ENCODE peak calls at places on chromosome 6, in five cellular contexts. O is IMR-90, A is GM23248, Q is fibroblast of lung, I is colonic mucosa. W is an unnamed sample.
A peak's percentile ranks its signal among the peaks of the same experiment; 100 is the strongest.

GRCh38 chr6:44925100-44925739 is 402.9 kb upstream of the RUNX2 start:
- DNase-seq in O (peak; percentile 5), A (peak; percentile 44), Q (no peak), I (no peak), W (peak; percentile 72)

GRCh38 chr6:181049-181654 is 111.1 kb upstream of the DUSP22 start:
- DNase-seq in O (no peak), A (no peak), Q (no peak), I (peak; percentile 10), W (no peak)

GRCh38 chr6:142155895-142156757 is 9.1 kb downstream of the VTA1 start:
- DNase-seq in O (peak; percentile 37), A (peak; percentile 54), Q (peak; percentile 60), I (no peak), W (no peak)

GRCh38 chr6:139457482-139457881 is 83.0 kb upstream of the CITED2 start:
- DNase-seq in O (peak; percentile 21), A (peak; percentile 36), Q (no peak), I (no peak), W (no peak)

GRCh38 chr6:106077170-106077569 is 9.0 kb upstream of the PRDM1 start:
- DNase-seq in O (peak; percentile 53), A (peak; percentile 28), Q (no peak), I (no peak), W (peak; percentile 49)

GRCh38 chr6:68777956-68778355 is 142.9 kb downstream of the ADGRB3 start:
- DNase-seq in O (peak; percentile 2), A (peak; percentile 7), Q (peak; percentile 69), I (no peak), W (no peak)

GRCh38 chr6:138577151-138577915 is 78.0 kb upstream of the NHSL1 start:
- DNase-seq in O (no peak), A (no peak), Q (no peak), I (no peak), W (no peak)

GRCh38 chr6:115554060-115554459 is 506.6 kb downstream of the FRK start:
- DNase-seq in O (no peak), A (no peak), Q (no peak), I (no peak), W (no peak)

GRCh38 chr6:92810913-92811312 is 608.4 kb downstream of the EPHA7 start:
- DNase-seq in O (peak; percentile 27), A (peak; percentile 34), Q (peak; percentile 62), I (no peak), W (peak; percentile 3)

GRCh38 chr6:20564269-20564668 is 30.0 kb downstream of the CDKAL1 start:
- DNase-seq in O (peak; percentile 27), A (peak; percentile 33), Q (peak; percentile 56), I (no peak), W (no peak)

GRCh38 chr6:42200035-42200434 is 5.3 kb upstream of the GUCA1B start:
- DNase-seq in O (peak; percentile 99), A (peak; percentile 96), Q (peak; percentile 99), I (peak; percentile 34), W (peak; percentile 55)
- H3K9ac ChIP-seq in O (no peak overlapping the region), A (no peak overlapping the region), Q (no peak overlapping the region), I (no peak overlapping the region), W (no peak overlapping the region)

DNA sequence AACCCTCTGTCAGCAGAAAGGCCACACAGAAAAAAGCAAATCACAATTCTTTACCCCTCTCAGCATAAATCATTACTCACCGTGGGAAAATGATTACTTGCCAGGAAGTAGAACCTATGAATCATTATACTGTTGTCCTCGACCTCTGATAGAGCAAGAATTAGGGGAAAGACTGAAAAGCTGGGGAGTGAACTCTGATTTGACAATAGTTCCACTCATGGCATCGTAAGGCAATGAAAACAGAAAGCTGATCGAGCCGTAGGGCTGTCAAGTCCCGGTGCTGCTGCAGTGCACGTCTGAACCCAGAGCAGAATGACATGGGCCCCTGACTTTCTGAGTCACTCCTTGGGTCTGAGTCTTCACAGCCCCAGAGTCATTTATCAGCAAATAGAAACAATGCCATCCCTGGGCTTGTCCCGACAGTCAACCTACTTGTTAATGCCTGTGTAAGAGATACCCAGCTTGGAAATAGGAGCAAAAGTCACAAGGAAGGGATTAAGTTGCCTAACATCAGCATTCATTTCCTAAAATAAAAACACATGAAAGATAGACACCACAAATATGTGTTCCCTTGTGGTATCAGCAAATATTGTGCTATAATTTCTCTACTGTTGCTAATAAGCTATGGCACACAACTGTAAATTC is 224.8 kb upstream of the MARCKS start:
- DNase-seq in O (peak; percentile 88), A (peak; percentile 89), Q (peak; percentile 80), I (peak; percentile 50), W (peak; percentile 99)
- H3K4me3 ChIP-seq in O (peak overlapping the region; percentile 32), A (peak overlapping the region; percentile 63), Q (peak overlapping the region; percentile 12), I (peak overlapping the region; percentile 7), W (peak overlapping the region; percentile 24)

GRCh38 chr6:85592044-85592443 is 1.6 kb downstream of the SNX14 start:
- DNase-seq in O (no peak), A (no peak), Q (no peak), I (no peak), W (no peak)
- H3K9ac ChIP-seq in O (no peak overlapping the region), A (peak overlapping the region; percentile 92), Q (no peak overlapping the region), I (no peak overlapping the region), W (no peak overlapping the region)

GRCh38 chr6:10522929-10523573 is 1.9 kb downstream of the GCNT2 start:
- DNase-seq in O (no peak), A (no peak), Q (no peak), I (no peak), W (no peak)

GRCh38 chr6:10518461-10519216 is 2.5 kb upstream of the GCNT2 start:
- DNase-seq in O (peak; percentile 20), A (peak; percentile 27), Q (peak; percentile 46), I (peak; percentile 44), W (peak; percentile 21)

GRCh38 chr6:10516953-10517352 is 4.2 kb upstream of the GCNT2 start:
- DNase-seq in O (no peak), A (no peak), Q (no peak), I (no peak), W (no peak)

GRCh38 chr6:10521104-10521808 is at the start of gene GCNT2:
- DNase-seq in O (peak; percentile 23), A (no peak), Q (peak; percentile 41), I (peak; percentile 36), W (no peak)

GRCh38 chr6:10520468-10520867 is 683 bp upstream of the GCNT2 start:
- DNase-seq in O (peak; percentile 16), A (no peak), Q (no peak), I (no peak), W (no peak)
- H3K4me3 ChIP-seq in O (no peak overlapping the region), A (no peak overlapping the region), Q (no peak overlapping the region), I (no peak overlapping the region), W (no peak overlapping the region)

GRCh38 chr6:57089265-57089664 is 723 bp upstream of the ZNF451 start:
- DNase-seq in O (no peak), A (no peak), Q (no peak), I (no peak), W (peak; percentile 2)
- H3K9ac ChIP-seq in O (peak overlapping the region; percentile 3), A (peak overlapping the region; percentile 85), Q (no peak overlapping the region), I (no peak overlapping the region), W (peak overlapping the region; percentile 32)

DNA sequence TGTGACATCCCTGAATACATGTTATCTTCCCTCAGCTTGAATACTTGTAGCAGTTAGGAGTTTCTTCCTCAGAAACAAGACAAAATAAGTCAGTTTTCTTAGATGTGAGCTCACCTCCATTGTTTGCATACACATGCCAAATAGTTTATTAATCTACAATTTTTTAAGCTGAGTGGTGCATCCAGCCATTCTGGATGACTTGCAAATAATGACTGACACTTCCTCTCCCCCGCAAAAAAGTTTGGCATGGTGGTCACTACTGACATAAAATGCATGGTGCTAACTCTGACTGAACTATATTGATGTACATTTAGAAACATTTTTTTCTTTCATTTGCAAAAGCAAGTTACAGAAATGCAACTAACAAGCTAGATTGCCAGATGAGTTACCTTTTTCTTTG is 55.5 kb downstream of the CYB5R4 start:
- DNase-seq in O (peak; percentile 5), A (no peak), Q (no peak), I (no peak), W (no peak)
- H3K4me3 ChIP-seq in O (no peak overlapping the region), A (no peak overlapping the region), Q (no peak overlapping the region), I (no peak overlapping the region), W (no peak overlapping the region)

DNA sequence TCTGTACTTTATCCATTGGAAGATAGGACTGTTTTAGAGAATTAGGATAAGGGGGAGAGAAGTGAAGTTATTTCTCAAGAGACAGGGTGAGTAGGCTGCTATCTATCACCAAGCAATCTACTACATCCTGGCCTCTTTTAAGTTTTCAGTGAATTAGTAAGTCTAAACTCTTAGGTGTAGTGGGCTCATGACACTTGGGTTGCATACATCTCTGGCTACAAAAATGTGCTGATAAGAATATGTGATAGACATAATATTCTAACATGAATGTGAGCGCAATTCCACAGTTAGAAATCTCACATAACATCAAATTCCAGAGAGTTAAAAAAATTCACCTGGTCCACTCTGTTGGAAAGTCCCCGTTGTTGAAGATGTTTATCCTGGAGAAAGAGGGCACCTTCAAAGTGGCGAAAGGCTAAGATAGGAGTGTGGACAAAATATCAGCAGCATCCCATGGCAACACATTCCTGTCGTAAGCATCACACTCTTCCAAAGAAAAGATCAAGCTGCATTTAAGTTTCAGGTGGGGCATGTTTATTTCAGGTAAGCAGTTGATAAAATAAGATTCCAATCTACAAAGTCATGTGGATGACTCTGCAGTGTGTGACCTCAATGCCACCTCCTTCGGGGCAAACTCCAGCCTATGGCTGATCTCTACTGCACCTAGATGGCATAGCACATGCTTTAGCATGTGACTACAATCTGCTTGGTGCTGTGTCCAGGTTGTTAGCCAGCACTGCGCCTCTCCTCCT is 111.7 kb upstream of the NEDD9 start:
- DNase-seq in O (no peak), A (no peak), Q (no peak), I (peak; percentile 51), W (peak; percentile 98)
- H3K9ac ChIP-seq in O (no peak overlapping the region), A (no peak overlapping the region), Q (no peak overlapping the region), I (no peak overlapping the region), W (peak overlapping the region; percentile 42)

DNA sequence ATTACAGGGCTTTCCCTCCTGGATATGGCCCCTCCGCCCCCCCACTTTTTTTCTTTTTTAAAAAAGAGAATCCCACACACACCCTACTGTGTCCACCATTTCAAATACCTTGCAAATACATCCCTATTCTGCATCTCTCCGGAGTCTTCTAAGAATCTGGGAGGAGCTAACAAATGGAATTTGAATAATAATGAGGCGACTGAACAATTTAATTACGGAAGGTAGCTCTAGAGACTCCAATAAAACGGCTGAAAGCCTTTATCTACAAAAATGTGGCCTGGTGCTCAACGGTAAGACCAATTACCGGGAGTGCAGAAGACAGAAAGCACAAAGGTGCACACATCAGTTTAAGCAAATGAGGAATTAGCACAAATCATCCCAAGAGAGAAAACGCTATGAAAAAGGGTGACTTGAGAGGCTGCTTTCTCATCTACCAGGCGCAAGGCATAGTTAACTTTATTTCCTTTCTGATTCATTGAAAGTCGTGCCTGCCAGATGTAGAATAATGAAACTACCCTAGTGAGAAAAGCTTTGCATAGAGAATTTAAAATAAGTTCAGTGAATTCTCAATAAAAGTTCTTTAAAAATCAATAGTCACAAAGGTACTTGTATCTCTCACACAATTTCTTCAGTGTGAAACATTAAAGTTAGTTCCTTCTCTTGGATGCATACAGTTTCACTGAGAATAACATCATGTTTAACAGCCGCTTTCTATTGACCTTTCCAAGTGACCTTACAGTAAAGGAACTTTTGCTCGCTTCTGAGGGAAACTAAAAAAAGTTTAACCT is 1.6 kb downstream of the RRAGD start:
- DNase-seq in O (no peak), A (peak; percentile 36), Q (no peak), I (no peak), W (no peak)
- H3K4me3 ChIP-seq in O (no peak overlapping the region), A (peak overlapping the region; percentile 70), Q (no peak overlapping the region), I (peak overlapping the region; percentile 72), W (no peak overlapping the region)

GRCh38 chr6:46172176-46172575 is 1.4 kb upstream of the ENPP5 start:
- DNase-seq in O (no peak), A (no peak), Q (no peak), I (no peak), W (no peak)
- H3K9ac ChIP-seq in O (no peak overlapping the region), A (no peak overlapping the region), Q (no peak overlapping the region), I (no peak overlapping the region), W (no peak overlapping the region)

DNA sequence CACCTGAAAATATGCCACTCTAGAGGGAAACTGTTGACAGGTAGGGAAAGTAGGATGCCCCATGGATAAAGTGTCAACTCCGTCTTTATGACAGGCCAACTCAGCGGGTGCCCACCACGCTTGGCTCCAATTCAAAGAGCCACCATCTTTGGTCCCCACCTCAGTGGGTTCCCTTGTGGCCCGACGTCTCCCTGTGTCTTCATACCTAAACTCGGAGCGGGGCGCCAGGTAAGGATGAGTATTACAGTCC is 277 bp downstream of the MDC1 start:
- DNase-seq in O (no peak), A (no peak), Q (no peak), I (no peak), W (no peak)
- H3K4me3 ChIP-seq in O (peak overlapping the region; percentile 61), A (peak overlapping the region; percentile 76), Q (peak overlapping the region; percentile 87), I (peak overlapping the region; percentile 56), W (peak overlapping the region; percentile 56)